ENCODE peak calls at places on chromosomes 2 and 18, in seven cellular contexts. B, G, I, D, Q, V and Y are unnamed samples.

GRCh38 chr2:55986700-55987440 is 63.3 kb upstream of the EFEMP1 start:
- DNase-seq in G (no peak), D (no peak), I (no peak), Q (no peak), B (no peak), V (no peak), Y (no peak)

GRCh38 chr2:118889995-118890394 is 42.5 kb upstream of the EN1 start:
- DNase-seq in I (no peak), Q (no peak), G (no peak), V (no peak), D (no peak), B (no peak), Y (no peak)

GRCh38 chr18:76955529-76956170 is 133.3 kb downstream of the ZNF236 start:
- DNase-seq in B (no peak), D (no peak), G (no peak), V (no peak), Q (no peak), I (no peak), Y (no peak)

GRCh38 chr2:70901235-70902066 is 34.2 kb upstream of the ATP6V1B1 start:
- DNase-seq in G (no peak), D (no peak), I (no peak), Q (no peak), V (no peak), B (no peak), Y (no peak)

GRCh38 chr2:172427990-172428840 is 829 bp downstream of the ITGA6 start:
- DNase-seq in D (peak), I (no peak), Q (peak), B (no peak), G (peak), V (peak), Y (no peak)

GRCh38 chr2:142582317-142582716 is 295.1 kb upstream of the KYNU start:
- DNase-seq in D (no peak), G (no peak), Q (no peak), I (no peak), B (no peak), V (no peak), Y (no peak)

GRCh38 chr18:35099911-35100310 is 58.7 kb downstream of the MAPRE2 start:
- DNase-seq in V (no peak), I (no peak), G (no peak), D (no peak), B (no peak), Q (no peak), Y (no peak)

GRCh38 chr2:88549616-88550292 is 77.5 kb downstream of the EIF2AK3 start:
- DNase-seq in Q (no peak), G (no peak), D (no peak), I (no peak), B (no peak), V (no peak), Y (no peak)

GRCh38 chr2:25104741-25105140 is 62.9 kb downstream of the EFR3B start:
- DNase-seq in D (no peak), V (no peak), B (no peak), G (no peak), Q (no peak), I (no peak), Y (no peak)

GRCh38 chr2:212392048-212392447 is 146.6 kb downstream of the ERBB4 start:
- DNase-seq in V (no peak), G (no peak), Q (no peak), I (no peak), D (no peak), B (no peak), Y (no peak)

GRCh38 chr2:241865957-241866858 is 3.3 kb upstream of the RTP5 start:
- DNase-seq in D (no peak), Q (no peak), V (no peak), I (no peak), B (no peak), G (no peak), Y (no peak)

GRCh38 chr18:21740724-21741510 is at the start of gene MIB1:
- DNase-seq in Q (no peak), G (peak), D (peak), V (no peak), B (peak), I (peak), Y (no peak)

GRCh38 chr18:23515911-23516546 is 12.7 kb downstream of the RMC1 start:
- DNase-seq in B (peak), V (peak), I (no peak), D (peak), G (peak), Q (peak), Y (peak)

GRCh38 chr18:72830109-72830508 is 37.7 kb downstream of the NETO1 start:
- DNase-seq in B (peak), V (no peak), Q (no peak), G (no peak), D (no peak), I (no peak), Y (no peak)